ENCODE peak calls at places on chromosome 22, in five cellular contexts. One of them, this sample, is unnamed.

GRCh38 chr22:37256075-37256726 is 12.1 kb upstream of the RAC2 start:
- DNase-seq in activated T-helper 9 cell treated with anti-CD3 and anti-CD28 coated beads, Interleukin-2, amount 50 U/mL, for 16 hours: no peak
- DNase-seq in heart left ventricle: no peak
- DNase-seq in amniotic stem cell: no peak
- DNase-seq in uterus: no peak
- DNase-seq in this sample: no peak

GRCh38 chr22:23675502-23676415 is 15.1 kb upstream of the RGL4 start:
- DNase-seq in heart left ventricle: no peak
- DNase-seq in uterus: no peak
- DNase-seq in amniotic stem cell: no peak
- DNase-seq in activated T-helper 9 cell treated with anti-CD3 and anti-CD28 coated beads, Interleukin-2, amount 50 U/mL, for 16 hours: no peak
- DNase-seq in this sample: no peak

GRCh38 chr22:38861927-38862326 is 10.1 kb downstream of the CBX6 start:
- DNase-seq in heart left ventricle: no peak
- DNase-seq in amniotic stem cell: no peak
- DNase-seq in activated T-helper 9 cell treated with anti-CD3 and anti-CD28 coated beads, Interleukin-2, amount 50 U/mL, for 16 hours: no peak
- DNase-seq in uterus: no peak
- DNase-seq in this sample: no peak

GRCh38 chr22:26393929-26394328 is 35.1 kb upstream of the ASPHD2 start:
- DNase-seq in activated T-helper 9 cell treated with anti-CD3 and anti-CD28 coated beads, Interleukin-2, amount 50 U/mL, for 16 hours: no peak
- DNase-seq in uterus: no peak
- DNase-seq in heart left ventricle: no peak
- DNase-seq in amniotic stem cell: no peak
- DNase-seq in this sample: no peak

GRCh38 chr22:19870153-19871022 is 15.7 kb upstream of the GNB1L start:
- DNase-seq in amniotic stem cell: no peak
- DNase-seq in activated T-helper 9 cell treated with anti-CD3 and anti-CD28 coated beads, Interleukin-2, amount 50 U/mL, for 16 hours: no peak
- DNase-seq in heart left ventricle: peak
- DNase-seq in uterus: peak
- DNase-seq in this sample: no peak

GRCh38 chr22:42939451-42939881 is 75.5 kb downstream of the PACSIN2 start:
- DNase-seq in activated T-helper 9 cell treated with anti-CD3 and anti-CD28 coated beads, Interleukin-2, amount 50 U/mL, for 16 hours: no peak
- DNase-seq in uterus: no peak
- DNase-seq in amniotic stem cell: no peak
- DNase-seq in heart left ventricle: no peak
- DNase-seq in this sample: no peak

GRCh38 chr22:31650391-31650790 is 11.6 kb downstream of the PISD start:
- DNase-seq in heart left ventricle: no peak
- DNase-seq in activated T-helper 9 cell treated with anti-CD3 and anti-CD28 coated beads, Interleukin-2, amount 50 U/mL, for 16 hours: no peak
- DNase-seq in amniotic stem cell: no peak
- DNase-seq in uterus: peak
- DNase-seq in this sample: no peak

GRCh38 chr22:17785185-17786184 is 11.2 kb upstream of the BID start:
- DNase-seq in amniotic stem cell: no peak
- DNase-seq in uterus: no peak
- DNase-seq in heart left ventricle: peak
- DNase-seq in activated T-helper 9 cell treated with anti-CD3 and anti-CD28 coated beads, Interleukin-2, amount 50 U/mL, for 16 hours: peak
- DNase-seq in this sample: peak

GRCh38 chr22:49466926-49467590 is 360.6 kb downstream of the BRD1 start:
- DNase-seq in activated T-helper 9 cell treated with anti-CD3 and anti-CD28 coated beads, Interleukin-2, amount 50 U/mL, for 16 hours: no peak
- DNase-seq in amniotic stem cell: no peak
- DNase-seq in uterus: no peak
- DNase-seq in heart left ventricle: no peak
- DNase-seq in this sample: no peak

GRCh38 chr22:17781319-17782031 is 7.2 kb upstream of the BID start:
- DNase-seq in heart left ventricle: no peak
- DNase-seq in amniotic stem cell: peak
- DNase-seq in activated T-helper 9 cell treated with anti-CD3 and anti-CD28 coated beads, Interleukin-2, amount 50 U/mL, for 16 hours: peak
- DNase-seq in uterus: no peak
- DNase-seq in this sample: peak

GRCh38 chr22:41870786-41871185 is 37.9 kb downstream of the SREBF2 start:
- DNase-seq in heart left ventricle: no peak
- DNase-seq in uterus: no peak
- DNase-seq in amniotic stem cell: no peak
- DNase-seq in activated T-helper 9 cell treated with anti-CD3 and anti-CD28 coated beads, Interleukin-2, amount 50 U/mL, for 16 hours: no peak
- DNase-seq in this sample: no peak